ENCODE peak calls at places on chromosomes 11 and 22, in seven cellular contexts. Z, A, W, P, N, L and Y are unnamed samples.

GRCh38 chr11:119179983-119180382 is 5.3 kb upstream of the NHERF4 start:
- DNase-seq in Z (no peak), A (no peak), W (peak), P (no peak), N (no peak), L (no peak), Y (no peak)

GRCh38 chr11:27806122-27806521 is 105.9 kb upstream of the BDNF start:
- DNase-seq in Z (no peak), A (no peak), W (no peak), P (no peak), N (no peak), L (no peak), Y (no peak)

GRCh38 chr11:57429946-57430345 is 3.0 kb upstream of the SLC43A3 start:
- DNase-seq in Z (no peak), A (no peak), W (peak), P (no peak), N (no peak), L (no peak), Y (no peak)

GRCh38 chr11:69804769-69805508 is 14.3 kb downstream of the FGF3 start:
- DNase-seq in Z (no peak), A (no peak), W (no peak), P (no peak), N (no peak), L (no peak), Y (no peak)

GRCh38 chr22:27474711-27475547 is 326.6 kb downstream of the MN1 start:
- DNase-seq in Z (peak), A (no peak), W (peak), P (peak), N (peak), L (peak), Y (peak)

GRCh38 chr11:55719608-55720160 is 53.6 kb upstream of the OR5D13 start:
- DNase-seq in Z (no peak), A (no peak), W (no peak), P (peak), N (no peak), L (no peak), Y (no peak)

GRCh38 chr22:27032121-27032761 is 374.9 kb downstream of the MIAT start:
- DNase-seq in Z (no peak), A (no peak), W (no peak), P (no peak), N (peak), L (no peak), Y (no peak)

GRCh38 chr22:29359469-29359868 is 28.9 kb downstream of the AP1B1 start:
- DNase-seq in Z (peak), A (no peak), W (no peak), P (peak), N (peak), L (peak), Y (peak)